ENCODE peak calls at places on chromosomes 7 and 10, in nine cellular contexts. One of them, this sample, is unnamed.

GRCh38 chr10:127041561-127041960 is 136.3 kb downstream of the DOCK1 start:
- DNase-seq in nucleus accumbens: no peak
- DNase-seq in Calu3: no peak
- DNase-seq in AG10803: peak; percentile 96
- DNase-seq in GM23248: peak; percentile 95
- DNase-seq in cerebellum: no peak
- DNase-seq in left lung: no peak
- DNase-seq in IMR-90: peak; percentile 95
- DNase-seq in stimulated activated CD4-positive, alpha-beta T cell treated with anti-CD3 and anti-CD28 coated beads, Interleukin-1b, Interleukin-23, amount 100 ng/mL, for 24 hours: no peak
- DNase-seq in this sample: no peak

GRCh38 chr10:98242823-98243222 is 25.2 kb downstream of the LOXL4 start:
- DNase-seq in GM23248: peak; percentile 51
- DNase-seq in cerebellum: peak; percentile 52
- DNase-seq in AG10803: peak; percentile 51
- DNase-seq in Calu3: no peak
- DNase-seq in stimulated activated CD4-positive, alpha-beta T cell treated with anti-CD3 and anti-CD28 coated beads, Interleukin-1b, Interleukin-23, amount 100 ng/mL, for 24 hours: no peak
- DNase-seq in nucleus accumbens: no peak
- DNase-seq in IMR-90: peak; percentile 56
- DNase-seq in left lung: no peak
- DNase-seq in this sample: no peak

GRCh38 chr10:126315471-126316177 is 72.7 kb downstream of the ADAM12 start:
- DNase-seq in nucleus accumbens: no peak
- DNase-seq in cerebellum: no peak
- DNase-seq in stimulated activated CD4-positive, alpha-beta T cell treated with anti-CD3 and anti-CD28 coated beads, Interleukin-1b, Interleukin-23, amount 100 ng/mL, for 24 hours: no peak
- DNase-seq in IMR-90: peak; percentile 83
- DNase-seq in GM23248: peak; percentile 80
- DNase-seq in left lung: no peak
- DNase-seq in Calu3: no peak
- DNase-seq in AG10803: peak; percentile 85
- DNase-seq in this sample: no peak

GRCh38 chr7:36894190-36894589 is 169.9 kb upstream of the AOAH start:
- DNase-seq in Calu3: no peak
- DNase-seq in left lung: peak; percentile 31
- DNase-seq in IMR-90: no peak
- DNase-seq in cerebellum: no peak
- DNase-seq in GM23248: no peak
- DNase-seq in stimulated activated CD4-positive, alpha-beta T cell treated with anti-CD3 and anti-CD28 coated beads, Interleukin-1b, Interleukin-23, amount 100 ng/mL, for 24 hours: no peak
- DNase-seq in nucleus accumbens: no peak
- DNase-seq in AG10803: no peak
- DNase-seq in this sample: no peak

GRCh38 chr10:29760139-29760538 is 125.4 kb upstream of the SVIL start:
- DNase-seq in Calu3: no peak
- DNase-seq in IMR-90: no peak
- DNase-seq in left lung: no peak
- DNase-seq in AG10803: no peak
- DNase-seq in cerebellum: no peak
- DNase-seq in stimulated activated CD4-positive, alpha-beta T cell treated with anti-CD3 and anti-CD28 coated beads, Interleukin-1b, Interleukin-23, amount 100 ng/mL, for 24 hours: no peak
- DNase-seq in GM23248: no peak
- DNase-seq in nucleus accumbens: no peak
- DNase-seq in this sample: no peak

GRCh38 chr7:7449055-7449454 is 86.6 kb downstream of the COL28A1 start:
- DNase-seq in cerebellum: no peak
- DNase-seq in Calu3: no peak
- DNase-seq in IMR-90: no peak
- DNase-seq in AG10803: no peak
- DNase-seq in nucleus accumbens: no peak
- DNase-seq in left lung: no peak
- DNase-seq in GM23248: peak; percentile 20
- DNase-seq in stimulated activated CD4-positive, alpha-beta T cell treated with anti-CD3 and anti-CD28 coated beads, Interleukin-1b, Interleukin-23, amount 100 ng/mL, for 24 hours: no peak
- DNase-seq in this sample: no peak

GRCh38 chr10:123027861-123028260 is 19.1 kb downstream of the ACADSB start:
- DNase-seq in IMR-90: peak; percentile 14
- DNase-seq in nucleus accumbens: no peak
- DNase-seq in cerebellum: no peak
- DNase-seq in left lung: no peak
- DNase-seq in Calu3: no peak
- DNase-seq in GM23248: peak; percentile 26
- DNase-seq in AG10803: peak; percentile 29
- DNase-seq in stimulated activated CD4-positive, alpha-beta T cell treated with anti-CD3 and anti-CD28 coated beads, Interleukin-1b, Interleukin-23, amount 100 ng/mL, for 24 hours: no peak
- DNase-seq in this sample: no peak

GRCh38 chr7:41921453-41921912 is 218.6 kb upstream of the INHBA start:
- DNase-seq in stimulated activated CD4-positive, alpha-beta T cell treated with anti-CD3 and anti-CD28 coated beads, Interleukin-1b, Interleukin-23, amount 100 ng/mL, for 24 hours: no peak
- DNase-seq in IMR-90: peak; percentile 61
- DNase-seq in nucleus accumbens: no peak
- DNase-seq in GM23248: peak; percentile 80
- DNase-seq in AG10803: peak; percentile 100
- DNase-seq in cerebellum: no peak
- DNase-seq in left lung: no peak
- DNase-seq in Calu3: no peak
- DNase-seq in this sample: no peak

GRCh38 chr7:23246540-23246939 is at the start of gene GPNMB:
- DNase-seq in stimulated activated CD4-positive, alpha-beta T cell treated with anti-CD3 and anti-CD28 coated beads, Interleukin-1b, Interleukin-23, amount 100 ng/mL, for 24 hours: no peak
- DNase-seq in cerebellum: no peak
- DNase-seq in IMR-90: peak; percentile 58
- DNase-seq in nucleus accumbens: no peak
- DNase-seq in GM23248: peak; percentile 95
- DNase-seq in Calu3: peak; percentile 35
- DNase-seq in left lung: peak; percentile 70
- DNase-seq in AG10803: peak; percentile 98
- DNase-seq in this sample: no peak

GRCh38 chr10:123995461-123996131 is 97.8 kb downstream of the CHST15 start:
- DNase-seq in cerebellum: peak; percentile 44
- DNase-seq in left lung: peak; percentile 76
- DNase-seq in GM23248: peak; percentile 90
- DNase-seq in IMR-90: peak; percentile 66
- DNase-seq in Calu3: peak; percentile 70
- DNase-seq in nucleus accumbens: no peak
- DNase-seq in stimulated activated CD4-positive, alpha-beta T cell treated with anti-CD3 and anti-CD28 coated beads, Interleukin-1b, Interleukin-23, amount 100 ng/mL, for 24 hours: no peak
- DNase-seq in AG10803: peak; percentile 81
- DNase-seq in this sample: no peak

GRCh38 chr10:84117683-84118394 is 21.5 kb upstream of the GHITM start:
- DNase-seq in cerebellum: no peak
- DNase-seq in IMR-90: no peak
- DNase-seq in AG10803: no peak
- DNase-seq in Calu3: no peak
- DNase-seq in nucleus accumbens: no peak
- DNase-seq in left lung: no peak
- DNase-seq in stimulated activated CD4-positive, alpha-beta T cell treated with anti-CD3 and anti-CD28 coated beads, Interleukin-1b, Interleukin-23, amount 100 ng/mL, for 24 hours: no peak
- DNase-seq in GM23248: no peak
- DNase-seq in this sample: no peak

GRCh38 chr7:50205011-50205410 is 99.5 kb upstream of the IKZF1 start:
- DNase-seq in cerebellum: no peak
- DNase-seq in left lung: no peak
- DNase-seq in stimulated activated CD4-positive, alpha-beta T cell treated with anti-CD3 and anti-CD28 coated beads, Interleukin-1b, Interleukin-23, amount 100 ng/mL, for 24 hours: no peak
- DNase-seq in AG10803: no peak
- DNase-seq in Calu3: no peak
- DNase-seq in IMR-90: no peak
- DNase-seq in GM23248: no peak
- DNase-seq in nucleus accumbens: no peak
- DNase-seq in this sample: no peak

GRCh38 chr10:30151581-30152389 is 92.4 kb upstream of the JCAD start:
- DNase-seq in IMR-90: peak; percentile 88
- DNase-seq in Calu3: peak; percentile 24
- DNase-seq in nucleus accumbens: no peak
- DNase-seq in cerebellum: no peak
- DNase-seq in AG10803: peak; percentile 92
- DNase-seq in left lung: peak; percentile 61
- DNase-seq in GM23248: peak; percentile 97
- DNase-seq in stimulated activated CD4-positive, alpha-beta T cell treated with anti-CD3 and anti-CD28 coated beads, Interleukin-1b, Interleukin-23, amount 100 ng/mL, for 24 hours: no peak
- DNase-seq in this sample: no peak

GRCh38 chr10:33588974-33589600 is 254.6 kb upstream of the NRP1 start:
- DNase-seq in nucleus accumbens: no peak
- DNase-seq in AG10803: no peak
- DNase-seq in GM23248: no peak
- DNase-seq in cerebellum: no peak
- DNase-seq in stimulated activated CD4-positive, alpha-beta T cell treated with anti-CD3 and anti-CD28 coated beads, Interleukin-1b, Interleukin-23, amount 100 ng/mL, for 24 hours: no peak
- DNase-seq in Calu3: no peak
- DNase-seq in IMR-90: no peak
- DNase-seq in left lung: no peak
- DNase-seq in this sample: no peak

GRCh38 chr7:2542924-2543871 is 12.1 kb downstream of the BRAT1 start:
- DNase-seq in stimulated activated CD4-positive, alpha-beta T cell treated with anti-CD3 and anti-CD28 coated beads, Interleukin-1b, Interleukin-23, amount 100 ng/mL, for 24 hours: no peak
- DNase-seq in cerebellum: no peak
- DNase-seq in nucleus accumbens: no peak
- DNase-seq in GM23248: no peak
- DNase-seq in Calu3: no peak
- DNase-seq in left lung: peak; percentile 29
- DNase-seq in AG10803: no peak
- DNase-seq in IMR-90: no peak
- DNase-seq in this sample: no peak

GRCh38 chr7:112192236-112193154 is 13.7 kb downstream of the DOCK4 start:
- DNase-seq in nucleus accumbens: no peak
- DNase-seq in stimulated activated CD4-positive, alpha-beta T cell treated with anti-CD3 and anti-CD28 coated beads, Interleukin-1b, Interleukin-23, amount 100 ng/mL, for 24 hours: no peak
- DNase-seq in GM23248: peak; percentile 86
- DNase-seq in IMR-90: peak; percentile 88
- DNase-seq in Calu3: no peak
- DNase-seq in AG10803: peak; percentile 24
- DNase-seq in cerebellum: no peak
- DNase-seq in left lung: no peak
- DNase-seq in this sample: no peak

GRCh38 chr10:33799281-33799943 is 464.9 kb upstream of the NRP1 start:
- DNase-seq in left lung: no peak
- DNase-seq in IMR-90: no peak
- DNase-seq in Calu3: no peak
- DNase-seq in GM23248: no peak
- DNase-seq in nucleus accumbens: no peak
- DNase-seq in cerebellum: no peak
- DNase-seq in stimulated activated CD4-positive, alpha-beta T cell treated with anti-CD3 and anti-CD28 coated beads, Interleukin-1b, Interleukin-23, amount 100 ng/mL, for 24 hours: no peak
- DNase-seq in AG10803: no peak
- DNase-seq in this sample: no peak

GRCh38 chr7:16359201-16359600 is 62.1 kb downstream of the CRPPA start:
- DNase-seq in left lung: no peak
- DNase-seq in GM23248: peak; percentile 26
- DNase-seq in stimulated activated CD4-positive, alpha-beta T cell treated with anti-CD3 and anti-CD28 coated beads, Interleukin-1b, Interleukin-23, amount 100 ng/mL, for 24 hours: no peak
- DNase-seq in AG10803: no peak
- DNase-seq in IMR-90: no peak
- DNase-seq in cerebellum: no peak
- DNase-seq in Calu3: no peak
- DNase-seq in nucleus accumbens: no peak
- DNase-seq in this sample: no peak

GRCh38 chr7:43750016-43750887 is 8.2 kb upstream of the BLVRA start:
- DNase-seq in nucleus accumbens: no peak
- DNase-seq in IMR-90: peak; percentile 65
- DNase-seq in left lung: no peak
- DNase-seq in AG10803: no peak
- DNase-seq in stimulated activated CD4-positive, alpha-beta T cell treated with anti-CD3 and anti-CD28 coated beads, Interleukin-1b, Interleukin-23, amount 100 ng/mL, for 24 hours: no peak
- DNase-seq in cerebellum: no peak
- DNase-seq in GM23248: no peak
- DNase-seq in Calu3: no peak
- DNase-seq in this sample: no peak

This sample was measured in posterior cingulate gyrus.